ENCODE peak calls at places on chromosomes 13 and 19, in nine cellular contexts. One of them, this sample, is unnamed.

GRCh38 chr13:99265823-99266426 is 7.7 kb upstream of the GPR18 start:
- DNase-seq in dorsolateral prefrontal cortex: no peak
- DNase-seq in cardiac muscle cell: peak; percentile 58
- DNase-seq in stomach: no peak
- DNase-seq in left lung: no peak
- DNase-seq in mucosa of descending colon: no peak
- DNase-seq in uterus: no peak
- DNase-seq in OCI-LY7: peak; percentile 61
- DNase-seq in gastrocnemius medialis: no peak
- DNase-seq in this sample: no peak

GRCh38 chr19:5839312-5840017 is at the start of gene FUT6:
- DNase-seq in dorsolateral prefrontal cortex: no peak
- DNase-seq in cardiac muscle cell: no peak
- DNase-seq in stomach: no peak
- DNase-seq in left lung: no peak
- DNase-seq in mucosa of descending colon: no peak
- DNase-seq in uterus: no peak
- DNase-seq in OCI-LY7: no peak
- DNase-seq in gastrocnemius medialis: no peak
- DNase-seq in this sample: no peak

GRCh38 chr19:45729774-45730388 is 815 bp downstream of the FBXO46 start:
- DNase-seq in dorsolateral prefrontal cortex: no peak
- DNase-seq in cardiac muscle cell: no peak
- DNase-seq in stomach: no peak
- DNase-seq in left lung: no peak
- DNase-seq in mucosa of descending colon: no peak
- DNase-seq in uterus: no peak
- DNase-seq in OCI-LY7: no peak
- DNase-seq in gastrocnemius medialis: no peak
- DNase-seq in this sample: peak; percentile 17

GRCh38 chr13:74077847-74078246 is 56.4 kb downstream of the KLF12 start:
- DNase-seq in dorsolateral prefrontal cortex: no peak
- DNase-seq in cardiac muscle cell: no peak
- DNase-seq in stomach: no peak
- DNase-seq in left lung: no peak
- DNase-seq in mucosa of descending colon: no peak
- DNase-seq in uterus: no peak
- DNase-seq in OCI-LY7: no peak
- DNase-seq in gastrocnemius medialis: no peak
- DNase-seq in this sample: no peak

GRCh38 chr19:43735957-43736356 is 18.8 kb downstream of the SMG9 start:
- DNase-seq in dorsolateral prefrontal cortex: no peak
- DNase-seq in cardiac muscle cell: no peak
- DNase-seq in stomach: no peak
- DNase-seq in left lung: no peak
- DNase-seq in mucosa of descending colon: no peak
- DNase-seq in uterus: no peak
- DNase-seq in OCI-LY7: no peak
- DNase-seq in gastrocnemius medialis: no peak
- DNase-seq in this sample: no peak

GRCh38 chr13:39144941-39145533 is 106.8 kb downstream of the NHLRC3 start:
- DNase-seq in dorsolateral prefrontal cortex: peak; percentile 68
- DNase-seq in cardiac muscle cell: peak; percentile 56
- DNase-seq in stomach: peak; percentile 33
- DNase-seq in left lung: no peak
- DNase-seq in mucosa of descending colon: no peak
- DNase-seq in uterus: peak; percentile 61
- DNase-seq in OCI-LY7: peak; percentile 32
- DNase-seq in gastrocnemius medialis: peak; percentile 18
- DNase-seq in this sample: peak; percentile 45

GRCh38 chr19:27794444-27795042 is 1418.4 kb downstream of the UQCRFS1 start:
- DNase-seq in dorsolateral prefrontal cortex: no peak
- DNase-seq in cardiac muscle cell: peak; percentile 65
- DNase-seq in stomach: no peak
- DNase-seq in left lung: no peak
- DNase-seq in mucosa of descending colon: peak; percentile 61
- DNase-seq in uterus: no peak
- DNase-seq in OCI-LY7: peak; percentile 31
- DNase-seq in gastrocnemius medialis: no peak
- DNase-seq in this sample: no peak

GRCh38 chr13:97951376-97951775 is 2.1 kb upstream of the IPO5 start:
- DNase-seq in dorsolateral prefrontal cortex: no peak
- DNase-seq in cardiac muscle cell: no peak
- DNase-seq in stomach: no peak
- DNase-seq in left lung: no peak
- DNase-seq in mucosa of descending colon: no peak
- DNase-seq in uterus: no peak
- DNase-seq in OCI-LY7: no peak
- DNase-seq in gastrocnemius medialis: no peak
- DNase-seq in this sample: no peak

GRCh38 chr19:50906217-50906616 is 5.0 kb downstream of the KLK4 start:
- DNase-seq in dorsolateral prefrontal cortex: no peak
- DNase-seq in cardiac muscle cell: peak; percentile 58
- DNase-seq in stomach: peak; percentile 51
- DNase-seq in left lung: no peak
- DNase-seq in mucosa of descending colon: no peak
- DNase-seq in uterus: no peak
- DNase-seq in OCI-LY7: peak; percentile 33
- DNase-seq in gastrocnemius medialis: no peak
- DNase-seq in this sample: peak; percentile 74
- TF ChIP-seq CTCF in dorsolateral prefrontal cortex: peak; percentile 25
- TF ChIP-seq CTCF in cardiac muscle cell: peak; percentile 57
- TF ChIP-seq CTCF in stomach: peak; percentile 24
- TF ChIP-seq CTCF in left lung: no peak
- TF ChIP-seq CTCF in mucosa of descending colon: no peak
- TF ChIP-seq CTCF in uterus: no peak
- TF ChIP-seq CTCF in OCI-LY7: peak; percentile 74
- TF ChIP-seq CTCF in gastrocnemius medialis: no peak
- TF ChIP-seq CTCF in this sample: peak; percentile 60

GRCh38 chr19:14138576-14139265 is 2.3 kb upstream of the ASF1B start:
- DNase-seq in dorsolateral prefrontal cortex: no peak
- DNase-seq in cardiac muscle cell: peak; percentile 39
- DNase-seq in stomach: no peak
- DNase-seq in left lung: no peak
- DNase-seq in mucosa of descending colon: no peak
- DNase-seq in uterus: no peak
- DNase-seq in OCI-LY7: no peak
- DNase-seq in gastrocnemius medialis: no peak
- DNase-seq in this sample: no peak

GRCh38 chr19:14135985-14136508 is 342 bp downstream of the ASF1B start:
- DNase-seq in dorsolateral prefrontal cortex: no peak
- DNase-seq in cardiac muscle cell: no peak
- DNase-seq in stomach: no peak
- DNase-seq in left lung: no peak
- DNase-seq in mucosa of descending colon: no peak
- DNase-seq in uterus: no peak
- DNase-seq in OCI-LY7: no peak
- DNase-seq in gastrocnemius medialis: no peak
- DNase-seq in this sample: no peak

GRCh38 chr19:14139944-14140343 is 3.6 kb upstream of the ASF1B start:
- DNase-seq in dorsolateral prefrontal cortex: no peak
- DNase-seq in cardiac muscle cell: no peak
- DNase-seq in stomach: no peak
- DNase-seq in left lung: peak; percentile 59
- DNase-seq in mucosa of descending colon: no peak
- DNase-seq in uterus: no peak
- DNase-seq in OCI-LY7: no peak
- DNase-seq in gastrocnemius medialis: peak; percentile 55
- DNase-seq in this sample: no peak

GRCh38 chr19:14135355-14135754 is 1.0 kb downstream of the ASF1B start:
- DNase-seq in dorsolateral prefrontal cortex: no peak
- DNase-seq in cardiac muscle cell: no peak
- DNase-seq in stomach: no peak
- DNase-seq in left lung: no peak
- DNase-seq in mucosa of descending colon: no peak
- DNase-seq in uterus: no peak
- DNase-seq in OCI-LY7: no peak
- DNase-seq in gastrocnemius medialis: no peak
- DNase-seq in this sample: no peak

DNA sequence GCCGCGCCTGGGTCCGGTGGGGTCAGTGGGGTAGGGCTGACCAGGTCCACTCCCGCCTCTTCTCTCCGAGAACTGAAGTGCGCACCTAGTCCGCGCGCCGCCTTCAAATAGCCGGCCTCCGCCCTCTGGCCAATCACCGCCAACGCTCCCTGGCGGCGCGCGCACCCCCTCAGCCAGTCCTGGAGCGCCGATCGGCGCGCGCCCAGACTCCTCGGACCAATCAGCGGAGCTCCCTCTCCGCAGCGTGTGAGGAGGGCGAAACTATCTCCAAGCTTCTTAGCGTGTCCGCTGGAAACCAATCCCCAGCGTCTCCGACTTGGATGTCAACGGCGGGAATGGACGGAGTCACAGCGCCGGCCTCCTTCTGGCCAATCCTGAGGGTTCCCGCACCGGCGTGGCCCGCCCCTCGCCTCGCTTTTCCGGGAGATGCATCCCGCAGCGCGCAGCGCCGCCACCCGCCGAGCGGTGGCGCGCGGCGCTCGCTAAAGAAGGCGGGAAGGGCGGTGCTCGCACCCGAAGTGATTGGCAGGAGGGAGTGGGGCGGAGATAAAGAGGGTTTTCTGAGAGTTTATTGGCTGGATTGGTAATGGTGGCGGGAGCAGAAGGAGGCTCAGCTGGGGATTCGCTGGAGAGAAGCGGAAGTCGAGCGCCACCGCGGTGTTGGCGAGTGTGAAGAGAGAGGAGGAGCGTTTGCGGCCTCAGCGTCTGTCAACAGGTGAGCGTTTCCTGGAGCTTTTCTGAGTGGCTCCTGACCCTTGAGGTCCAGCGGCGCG is at the start of gene ASF1B:
- DNase-seq in dorsolateral prefrontal cortex: peak; percentile 99
- DNase-seq in cardiac muscle cell: peak; percentile 100
- DNase-seq in stomach: peak; percentile 98
- DNase-seq in left lung: peak; percentile 99
- DNase-seq in mucosa of descending colon: peak; percentile 99
- DNase-seq in uterus: peak; percentile 99
- DNase-seq in OCI-LY7: peak; percentile 100
- DNase-seq in gastrocnemius medialis: peak; percentile 99
- DNase-seq in this sample: peak; percentile 95
- TF ChIP-seq CTCF in dorsolateral prefrontal cortex: peak; percentile 97
- TF ChIP-seq CTCF in cardiac muscle cell: peak; percentile 82
- TF ChIP-seq CTCF in stomach: peak; percentile 99
- TF ChIP-seq CTCF in left lung: peak; percentile 93
- TF ChIP-seq CTCF in mucosa of descending colon: peak; percentile 93
- TF ChIP-seq CTCF in uterus: peak; percentile 97
- TF ChIP-seq CTCF in OCI-LY7: peak; percentile 73
- TF ChIP-seq CTCF in gastrocnemius medialis: peak; percentile 90
- TF ChIP-seq CTCF in this sample: peak; percentile 18

DNA sequence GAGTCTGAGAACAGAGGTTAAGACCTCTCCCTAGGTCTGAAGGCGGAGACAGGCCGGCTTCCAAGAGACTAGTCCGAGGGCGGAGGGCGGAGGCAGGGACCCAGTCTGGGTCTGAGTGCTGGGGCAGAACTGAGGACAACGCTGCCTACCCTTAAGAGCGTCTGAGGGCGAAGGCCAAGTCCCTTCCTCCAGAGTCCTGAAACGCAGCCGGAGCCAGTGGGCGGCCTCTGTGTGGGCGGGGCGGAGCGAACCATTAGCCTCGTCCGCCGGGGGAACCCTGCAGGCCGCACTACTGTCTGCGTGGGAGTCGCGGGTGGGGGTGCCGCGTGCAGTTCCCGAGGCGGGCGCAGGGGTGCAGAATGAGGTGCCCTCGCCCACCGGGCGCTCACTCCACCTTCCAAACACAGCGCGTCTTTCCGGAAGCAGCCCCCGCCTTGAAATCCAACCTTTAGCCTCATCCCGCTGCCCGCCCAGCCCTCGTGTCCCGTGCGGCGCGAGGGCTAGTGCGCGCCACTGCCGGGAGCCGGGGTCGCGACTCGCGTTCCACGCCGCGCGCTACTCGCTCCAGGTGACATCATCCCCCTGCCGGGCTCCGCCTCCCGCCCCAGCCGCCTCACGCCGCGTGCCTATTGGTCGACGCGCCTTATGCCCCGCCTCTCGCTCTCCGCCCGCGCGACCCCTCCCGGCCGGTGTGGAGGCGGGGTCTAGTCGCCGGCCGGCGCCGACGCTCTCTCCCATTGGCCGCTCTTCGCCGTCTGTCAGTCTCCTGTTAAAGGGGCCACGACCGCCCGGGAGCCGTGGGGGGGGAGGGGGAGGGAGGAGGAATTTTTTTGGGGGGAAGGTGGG is at the start of gene C19orf73:
- DNase-seq in dorsolateral prefrontal cortex: peak; percentile 91
- DNase-seq in cardiac muscle cell: peak; percentile 97
- DNase-seq in stomach: peak; percentile 96
- DNase-seq in left lung: peak; percentile 96
- DNase-seq in mucosa of descending colon: peak; percentile 96
- DNase-seq in uterus: peak; percentile 92
- DNase-seq in OCI-LY7: peak; percentile 95
- DNase-seq in gastrocnemius medialis: peak; percentile 89
- DNase-seq in this sample: peak; percentile 98
- TF ChIP-seq CTCF in dorsolateral prefrontal cortex: no peak
- TF ChIP-seq CTCF in cardiac muscle cell: no peak
- TF ChIP-seq CTCF in stomach: peak; percentile 25
- TF ChIP-seq CTCF in left lung: peak; percentile 42
- TF ChIP-seq CTCF in mucosa of descending colon: no peak
- TF ChIP-seq CTCF in uterus: no peak
- TF ChIP-seq CTCF in OCI-LY7: peak; percentile 7
- TF ChIP-seq CTCF in gastrocnemius medialis: no peak
- TF ChIP-seq CTCF in this sample: peak; percentile 32

GRCh38 chr13:26719356-26719945 is 41.1 kb downstream of the GPR12 start:
- DNase-seq in dorsolateral prefrontal cortex: no peak
- DNase-seq in cardiac muscle cell: no peak
- DNase-seq in stomach: no peak
- DNase-seq in left lung: no peak
- DNase-seq in mucosa of descending colon: no peak
- DNase-seq in uterus: no peak
- DNase-seq in OCI-LY7: peak; percentile 6
- DNase-seq in gastrocnemius medialis: no peak
- DNase-seq in this sample: no peak
- TF ChIP-seq CTCF in dorsolateral prefrontal cortex: no peak
- TF ChIP-seq CTCF in cardiac muscle cell: peak; percentile 16
- TF ChIP-seq CTCF in stomach: no peak
- TF ChIP-seq CTCF in left lung: no peak
- TF ChIP-seq CTCF in mucosa of descending colon: no peak
- TF ChIP-seq CTCF in uterus: no peak
- TF ChIP-seq CTCF in OCI-LY7: peak; percentile 24
- TF ChIP-seq CTCF in gastrocnemius medialis: no peak
- TF ChIP-seq CTCF in this sample: no peak

DNA sequence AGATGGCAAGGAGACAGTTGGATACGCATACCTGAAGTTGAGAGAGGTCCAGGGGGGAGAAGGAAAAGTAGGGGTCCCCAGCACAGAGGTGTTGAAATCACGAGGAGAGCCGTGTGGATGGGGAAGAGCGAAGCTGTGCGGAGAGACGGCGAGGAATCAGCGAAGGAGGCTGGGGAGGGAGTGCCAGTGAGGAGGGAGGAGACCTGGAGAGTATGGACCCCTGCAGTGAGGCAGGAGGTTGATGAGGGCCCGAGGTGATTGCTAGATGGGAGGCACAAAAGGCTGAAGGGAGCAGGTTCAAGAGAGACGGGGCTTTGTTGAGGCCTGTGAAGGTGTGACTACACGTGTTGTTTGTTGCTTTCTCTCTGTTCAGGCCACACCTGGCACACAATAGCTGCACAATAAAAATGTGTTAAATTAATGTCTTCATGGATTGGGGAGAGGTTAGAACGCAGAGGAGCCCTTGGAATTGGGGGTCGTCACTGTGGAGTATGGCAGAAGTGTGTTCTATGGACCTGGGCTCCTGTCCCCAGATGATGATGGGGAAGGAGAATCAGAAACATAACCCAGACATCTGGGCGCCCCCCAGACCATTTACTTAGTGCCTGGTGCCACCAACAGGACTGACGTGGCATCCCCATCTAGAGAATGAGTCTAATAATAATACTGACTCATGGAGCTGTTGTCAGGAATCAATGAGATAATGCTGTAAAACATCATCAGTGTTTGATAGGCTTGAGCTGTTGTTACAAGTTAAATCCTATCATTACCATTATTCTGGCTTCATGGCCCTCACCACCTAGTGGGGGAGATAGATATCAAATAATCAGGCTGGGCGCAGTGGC is 137.5 kb downstream of the SIPA1L3 start:
- DNase-seq in dorsolateral prefrontal cortex: no peak
- DNase-seq in cardiac muscle cell: no peak
- DNase-seq in stomach: no peak
- DNase-seq in left lung: no peak
- DNase-seq in mucosa of descending colon: no peak
- DNase-seq in uterus: no peak
- DNase-seq in OCI-LY7: peak; percentile 61
- DNase-seq in gastrocnemius medialis: no peak
- DNase-seq in this sample: no peak
- TF ChIP-seq CTCF in dorsolateral prefrontal cortex: no peak
- TF ChIP-seq CTCF in cardiac muscle cell: no peak
- TF ChIP-seq CTCF in stomach: no peak
- TF ChIP-seq CTCF in left lung: no peak
- TF ChIP-seq CTCF in mucosa of descending colon: no peak
- TF ChIP-seq CTCF in uterus: no peak
- TF ChIP-seq CTCF in OCI-LY7: peak; percentile 73
- TF ChIP-seq CTCF in gastrocnemius medialis: no peak
- TF ChIP-seq CTCF in this sample: no peak

This sample was measured in Calu3.